ENCODE peak calls at places on chromosomes 13 and 19, in four cellular contexts. B is dorsolateral prefrontal cortex, P is PC-3, W is uterus. D is an unnamed sample.

GRCh38 chr13:32587014-32587773 is 942 bp downstream of the PDS5B start:
- DNase-seq in B (peak), W (peak), P (peak), D (no peak)

GRCh38 chr19:54489766-54490165 is 12.9 kb upstream of the LAIR2 start:
- DNase-seq in B (no peak), W (no peak), P (no peak), D (no peak)

GRCh38 chr13:32285633-32285965 is 29.6 kb downstream of the ZAR1L start:
- DNase-seq in P (peak), B (no peak), W (no peak), D (no peak)

GRCh38 chr19:2476451-2477140 is 669 bp downstream of the GADD45B start:
- DNase-seq in P (peak), W (peak), B (peak), D (no peak)

GRCh38 chr13:97561182-97561581 is 127.2 kb downstream of the RAP2A start:
- DNase-seq in P (no peak), W (no peak), B (no peak), D (no peak)

GRCh38 chr13:27080018-27080948 is 91.3 kb downstream of the USP12 start:
- DNase-seq in W (no peak), P (no peak), B (no peak), D (no peak)

GRCh38 chr19:50387176-50387867 is 3.2 kb downstream of the POLD1 start:
- DNase-seq in P (no peak), B (no peak), W (no peak), D (no peak)

GRCh38 chr13:47433461-47434005 is 536.7 kb upstream of the HTR2A start:
- DNase-seq in W (no peak), P (peak), B (no peak), D (no peak)

GRCh38 chr13:21243045-21243842 is 66.8 kb downstream of the MRPL57 start:
- DNase-seq in W (no peak), P (no peak), B (no peak), D (no peak)

GRCh38 chr13:113049981-113050380 is 55.6 kb upstream of the F7 start:
- DNase-seq in P (no peak), W (no peak), B (no peak), D (no peak)

GRCh38 chr13:53151692-53152421 is 123.2 kb downstream of the OLFM4 start:
- DNase-seq in B (no peak), P (no peak), W (peak), D (no peak)

GRCh38 chr13:56182598-56182997 is 958.1 kb upstream of the PRR20A start:
- DNase-seq in P (no peak), B (no peak), W (no peak), D (no peak)

GRCh38 chr13:44549461-44549860 is 26.7 kb downstream of the TSC22D1 start:
- DNase-seq in B (no peak), W (no peak), P (no peak), D (no peak)

GRCh38 chr13:97328222-97328790 is 105.7 kb upstream of the RAP2A start:
- DNase-seq in W (no peak), B (no peak), P (no peak), D (no peak)

GRCh38 chr13:21583496-21583895 is 20.5 kb downstream of the MICU2 start:
- DNase-seq in W (no peak), P (no peak), B (no peak), D (no peak)

GRCh38 chr13:81048026-81048461 is 707.1 kb upstream of the SPRY2 start:
- DNase-seq in W (no peak), B (no peak), P (no peak), D (no peak)

GRCh38 chr19:35882074-35882832 is 13.9 kb downstream of the APLP1 start:
- DNase-seq in B (no peak), W (peak), P (peak), D (no peak)

GRCh38 chr19:33186835-33187540 is 7.1 kb upstream of the LRP3 start:
- DNase-seq in B (peak), P (no peak), W (no peak), D (no peak)

GRCh38 chr13:98385591-98385990 is 191.3 kb downstream of the STK24 start:
- DNase-seq in B (no peak), W (no peak), P (no peak), D (no peak)

GRCh38 chr13:76884167-76884566 is 2.0 kb downstream of the KCTD12 start:
- DNase-seq in W (peak), P (no peak), B (no peak), D (no peak)

GRCh38 chr19:49570138-49570856 is 10.1 kb downstream of the NOSIP start:
- DNase-seq in B (no peak), P (peak), W (peak), D (peak)

GRCh38 chr13:26037302-26037701 is 14.5 kb downstream of the SHISA2 start:
- DNase-seq in B (peak), W (no peak), P (peak), D (no peak)

GRCh38 chr19:33055718-33056117 is 9.0 kb downstream of the RHPN2 start:
- DNase-seq in W (no peak), P (peak), B (no peak), D (no peak)

GRCh38 chr19:18519962-18520847 is 1.7 kb downstream of the ELL start:
- DNase-seq in P (peak), B (no peak), W (peak), D (no peak)

GRCh38 chr13:87872813-87873212 is 201.6 kb downstream of the SLITRK5 start:
- DNase-seq in W (no peak), P (peak), B (no peak), D (no peak)

GRCh38 chr19:48541813-48542212 is 10.2 kb upstream of the SULT2B1 start:
- DNase-seq in P (no peak), W (no peak), B (no peak), D (no peak)

GRCh38 chr13:43797869-43798268 is 11.1 kb upstream of the ENOX1 start:
- DNase-seq in W (no peak), B (no peak), P (no peak), D (no peak)

GRCh38 chr13:20350819-20351218 is 118.7 kb upstream of the GJB6 start:
- DNase-seq in B (no peak), P (no peak), W (no peak), D (no peak)

GRCh38 chr19:49764341-49764740 is 1.2 kb upstream of the TSKS start:
- DNase-seq in W (no peak), B (no peak), P (no peak), D (no peak)

GRCh38 chr13:97853550-97853949 is 99.9 kb upstream of the IPO5 start:
- DNase-seq in W (no peak), P (peak), B (no peak), D (no peak)

GRCh38 chr19:55588738-55589137 is 8.1 kb upstream of the ZNF579 start:
- DNase-seq in B (no peak), P (no peak), W (no peak), D (no peak)

GRCh38 chr13:49625392-49626137 is 2.7 kb upstream of the ARL11 start:
- DNase-seq in W (no peak), B (no peak), P (no peak), D (no peak)

GRCh38 chr19:50381881-50382729 is 2.0 kb upstream of the POLD1 start:
- DNase-seq in B (no peak), W (no peak), P (no peak), D (no peak)

GRCh38 chr19:15466851-15467733 is 2.7 kb upstream of the RASAL3 start:
- DNase-seq in P (peak), W (no peak), B (no peak), D (no peak)

GRCh38 chr19:49581007-49581508 is at the start of gene PRRG2:
- DNase-seq in P (peak), B (no peak), W (no peak), D (no peak)

GRCh38 chr13:71327266-71327665 is 539.7 kb downstream of the DACH1 start:
- DNase-seq in P (no peak), B (no peak), W (no peak), D (no peak)

GRCh38 chr13:75222031-75222430 is 259.9 kb downstream of the TBC1D4 start:
- DNase-seq in P (no peak), B (no peak), W (no peak), D (no peak)

GRCh38 chr13:75220238-75220542 is 261.8 kb downstream of the TBC1D4 start:
- DNase-seq in B (no peak), P (no peak), W (no peak), D (no peak)

GRCh38 chr13:75223981-75224742 is 257.8 kb downstream of the TBC1D4 start:
- DNase-seq in W (no peak), P (peak), B (no peak), D (no peak)

GRCh38 chr13:75217949-75218348 is 264.0 kb downstream of the TBC1D4 start:
- DNase-seq in W (no peak), B (no peak), P (peak), D (no peak)

GRCh38 chr13:75219479-75220237 is 262.3 kb downstream of the TBC1D4 start:
- DNase-seq in B (peak), P (peak), W (peak), D (peak)
- TF ChIP-seq CTCF in B (peak), P (peak), W (peak), D (peak)

GRCh38 chr13:105202384-105202783 is 1333.1 kb downstream of the EFNB2 start:
- DNase-seq in P (peak), W (no peak), B (no peak), D (no peak)
- TF ChIP-seq CTCF in P (peak), W (peak), B (peak), D (peak)

GRCh38 chr13:89163081-89163480 is 1491.9 kb downstream of the SLITRK5 start:
- DNase-seq in W (no peak), B (no peak), P (no peak), D (no peak)

GRCh38 chr13:89169951-89170350 is 1498.8 kb downstream of the SLITRK5 start:
- DNase-seq in P (no peak), W (no peak), B (no peak), D (no peak)

GRCh38 chr13:89165685-89166084 is 1494.5 kb downstream of the SLITRK5 start:
- DNase-seq in W (no peak), P (no peak), B (no peak), D (no peak)
- TF ChIP-seq CTCF in W (no peak), P (no peak), B (no peak), D (no peak)

GRCh38 chr19:10552596-10553053 is 8.9 kb downstream of the ATG4D start:
- DNase-seq in B (no peak), P (peak), W (no peak), D (no peak)

GRCh38 chr19:10549733-10550132 is 6.0 kb downstream of the ATG4D start:
- DNase-seq in W (no peak), B (no peak), P (no peak), D (no peak)

GRCh38 chr19:10553087-10553667 is 9.5 kb downstream of the ATG4D start:
- DNase-seq in W (no peak), B (no peak), P (no peak), D (no peak)

GRCh38 chr19:10550336-10550735 is 6.6 kb downstream of the ATG4D start:
- DNase-seq in P (no peak), B (no peak), W (no peak), D (no peak)

GRCh38 chr19:10551698-10552301 is 8.1 kb downstream of the ATG4D start:
- DNase-seq in P (peak), W (no peak), B (no peak), D (no peak)
- TF ChIP-seq CTCF in P (peak), W (no peak), B (no peak), D (peak)

D was measured in D721Med.